ENCODE peak calls at places on chromosomes 7 and 10, in seven cellular contexts. S is fibroblast of lung, W is dorsolateral prefrontal cortex, P is ovary, C is IMR-90, F is PC-9, D is WERI-Rb-1. H is an unnamed sample.

GRCh38 chr10:4527281-4527960 is 298.6 kb upstream of the AKR1E2 start:
- DNase-seq in D (no peak), F (no peak), P (no peak), W (no peak), S (peak), C (peak), H (peak)

GRCh38 chr7:150463461-150463860 is 13.0 kb downstream of the GIMAP8 start:
- DNase-seq in C (no peak), F (no peak), S (no peak), W (no peak), P (no peak), D (no peak), H (no peak)

GRCh38 chr7:100044719-100045118 is 4.9 kb upstream of the ZSCAN21 start:
- DNase-seq in C (no peak), S (no peak), F (no peak), W (peak), P (no peak), D (no peak), H (no peak)

GRCh38 chr10:3077506-3077905 is 10.2 kb downstream of the PFKP start:
- DNase-seq in C (no peak), W (no peak), D (no peak), S (no peak), P (no peak), F (no peak), H (no peak)

GRCh38 chr7:29611941-29612527 is 48.4 kb downstream of the PRR15 start:
- DNase-seq in W (no peak), D (no peak), F (no peak), C (no peak), P (no peak), S (no peak), H (no peak)

GRCh38 chr7:155258233-155258575 is 39.5 kb upstream of the INSIG1 start:
- DNase-seq in P (no peak), D (no peak), F (peak), C (peak), S (peak), W (no peak), H (peak)

GRCh38 chr7:128408709-128409434 is 910 bp downstream of the IMPDH1 start:
- DNase-seq in P (peak), F (no peak), S (no peak), W (no peak), C (peak), D (peak), H (no peak)

GRCh38 chr10:71342850-71343773 is 24.1 kb downstream of the SLC29A3 start:
- DNase-seq in P (no peak), D (no peak), F (peak), C (peak), S (peak), W (no peak), H (no peak)

GRCh38 chr10:89563861-89564478 is 28.6 kb upstream of the SLC16A12 start:
- DNase-seq in W (no peak), S (peak), F (peak), P (no peak), C (peak), D (no peak), H (peak)

GRCh38 chr7:5360451-5360850 is 63.2 kb downstream of the TNRC18 start:
- DNase-seq in S (no peak), F (no peak), P (no peak), D (no peak), W (no peak), C (no peak), H (no peak)

GRCh38 chr7:109101332-109101731 is 531.7 kb downstream of the DNAJB9 start:
- DNase-seq in D (peak), W (no peak), S (no peak), C (no peak), P (no peak), F (no peak), H (no peak)

GRCh38 chr7:27203378-27203953 is 3.6 kb upstream of the HOXA13 start:
- DNase-seq in F (no peak), W (no peak), D (no peak), P (no peak), C (no peak), S (no peak), H (no peak)

GRCh38 chr10:110395350-110396283 is 90.9 kb upstream of the SMNDC1 start:
- DNase-seq in S (peak), D (no peak), W (no peak), C (peak), P (no peak), F (peak), H (peak)

GRCh38 chr7:91356915-91357314 is 92.7 kb downstream of the FZD1 start:
- DNase-seq in P (no peak), S (no peak), D (no peak), F (no peak), C (no peak), W (no peak), H (no peak)

GRCh38 chr7:83546586-83546985 is 102.4 kb downstream of the SEMA3E start:
- DNase-seq in C (peak), F (peak), D (no peak), S (peak), W (no peak), P (no peak), H (no peak)

GRCh38 chr10:78351283-78351682 is 317.6 kb downstream of the RPS24 start:
- DNase-seq in W (no peak), D (no peak), S (no peak), F (no peak), P (peak), C (no peak), H (no peak)

GRCh38 chr7:98165827-98166667 is 45.2 kb upstream of the BHLHA15 start:
- DNase-seq in F (no peak), P (peak), S (peak), W (peak), C (peak), D (peak), H (peak)

GRCh38 chr10:130341325-130341724 is 205.1 kb downstream of the GLRX3 start:
- DNase-seq in W (no peak), C (no peak), D (peak), S (no peak), P (no peak), F (no peak), H (no peak)

GRCh38 chr7:101936612-101937231 is 119.3 kb downstream of the CUX1 start:
- DNase-seq in W (peak), C (peak), P (peak), F (no peak), S (peak), D (no peak), H (no peak)

GRCh38 chr10:82150123-82150900 is 275.3 kb downstream of the NRG3 start:
- DNase-seq in S (peak), C (no peak), W (peak), F (no peak), P (no peak), D (peak), H (no peak)

GRCh38 chr10:117320050-117320665 is 55.1 kb downstream of the PDZD8 start:
- DNase-seq in S (no peak), D (no peak), P (no peak), C (peak), F (no peak), W (no peak), H (no peak)

GRCh38 chr7:128104109-128104742 is 73.0 kb upstream of the LRRC4 start:
- DNase-seq in W (no peak), C (no peak), P (peak), S (no peak), F (no peak), D (no peak), H (peak)

GRCh38 chr10:128318868-128319267 is 192.6 kb upstream of the MKI67 start:
- DNase-seq in D (no peak), S (no peak), C (no peak), F (no peak), P (no peak), W (no peak), H (no peak)

GRCh38 chr7:139683137-139683871 is 94.5 kb downstream of the HIPK2 start:
- DNase-seq in W (no peak), P (no peak), S (peak), D (no peak), F (no peak), C (peak), H (peak)

GRCh38 chr10:16989826-16990293 is 139.8 kb downstream of the CUBN start:
- DNase-seq in W (no peak), P (no peak), C (no peak), F (no peak), S (peak), D (no peak), H (no peak)

GRCh38 chr7:38182450-38182849 is 4.4 kb downstream of the STARD3NL start:
- DNase-seq in F (no peak), S (no peak), C (no peak), P (no peak), W (no peak), D (no peak), H (no peak)

GRCh38 chr7:68107256-68107655 is 1110.6 kb downstream of the TYW1 start:
- DNase-seq in F (no peak), W (no peak), C (no peak), S (peak), D (no peak), P (no peak), H (no peak)

GRCh38 chr10:31100176-31100575 is 68.5 kb upstream of the ZNF438 start:
- DNase-seq in F (no peak), S (no peak), P (no peak), C (no peak), W (no peak), D (no peak), H (no peak)

GRCh38 chr7:91020611-91021385 is 243.4 kb upstream of the FZD1 start:
- DNase-seq in C (no peak), P (no peak), D (no peak), W (no peak), F (no peak), S (peak), H (peak)

GRCh38 chr7:148503900-148504487 is 86.6 kb upstream of the C7orf33 start:
- DNase-seq in P (no peak), S (peak), C (peak), D (no peak), F (no peak), W (no peak), H (no peak)

GRCh38 chr7:143487566-143487965 is 9.9 kb downstream of the TAS2R41 start:
- DNase-seq in P (no peak), F (no peak), W (no peak), D (no peak), C (peak), S (peak), H (no peak)

DNA sequence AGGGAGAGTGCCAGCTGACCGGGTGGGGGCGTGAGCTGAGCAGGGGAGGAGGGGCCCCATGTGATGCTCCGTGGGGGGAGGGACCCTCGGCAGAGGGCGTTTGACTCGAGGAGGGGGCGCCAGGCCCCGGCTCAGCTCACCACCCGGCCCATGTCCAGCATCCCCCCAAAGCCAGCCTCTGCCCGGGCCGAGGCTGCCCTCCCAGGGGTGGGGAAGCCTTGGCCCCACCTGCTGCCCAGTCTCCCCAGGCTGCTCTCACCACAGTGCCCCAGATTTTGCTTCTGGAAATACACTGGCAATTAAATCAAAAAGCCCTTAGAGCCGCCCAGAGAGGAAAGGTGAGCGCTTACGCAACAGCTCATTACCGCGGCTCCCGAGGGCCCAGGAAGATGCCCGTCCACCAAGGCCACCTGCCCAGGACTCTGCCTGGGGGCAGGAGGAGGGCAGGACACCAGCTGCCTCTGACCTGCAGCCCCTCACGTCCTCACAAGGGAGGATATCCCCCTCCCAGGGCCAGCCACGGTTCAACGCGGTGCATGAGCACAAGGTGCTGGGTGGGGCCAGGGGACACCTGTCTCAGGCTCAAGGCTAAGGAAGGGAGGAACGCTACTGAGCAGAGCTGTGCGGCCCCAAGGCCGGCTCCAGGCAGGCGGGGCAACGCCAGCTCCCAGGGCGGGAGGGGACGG is 70.0 kb upstream of the INPP5A start:
- DNase-seq in C (no peak), D (no peak), W (no peak), P (no peak), F (peak), S (no peak), H (no peak)
- H3K4me3 ChIP-seq in C (no peak), D (no peak), W (no peak), P (no peak), F (peak), S (no peak), H (no peak)

GRCh38 chr7:50534690-50535290 is 30.4 kb downstream of the DDC start:
- DNase-seq in P (no peak), D (no peak), C (peak), S (peak), F (peak), W (no peak), H (peak)
- TF ChIP-seq CTCF in P (no peak), D (peak), C (no peak), S (no peak), F (no peak), W (no peak), H (peak)

GRCh38 chr7:117808273-117808868 is 64.9 kb downstream of the CTTNBP2 start:
- DNase-seq in P (no peak), C (no peak), D (no peak), F (no peak), W (peak), S (peak), H (no peak)
- H3K27ac ChIP-seq in P (no peak), C (no peak), D (no peak), F (no peak), W (no peak), S (peak), H (no peak)

DNA sequence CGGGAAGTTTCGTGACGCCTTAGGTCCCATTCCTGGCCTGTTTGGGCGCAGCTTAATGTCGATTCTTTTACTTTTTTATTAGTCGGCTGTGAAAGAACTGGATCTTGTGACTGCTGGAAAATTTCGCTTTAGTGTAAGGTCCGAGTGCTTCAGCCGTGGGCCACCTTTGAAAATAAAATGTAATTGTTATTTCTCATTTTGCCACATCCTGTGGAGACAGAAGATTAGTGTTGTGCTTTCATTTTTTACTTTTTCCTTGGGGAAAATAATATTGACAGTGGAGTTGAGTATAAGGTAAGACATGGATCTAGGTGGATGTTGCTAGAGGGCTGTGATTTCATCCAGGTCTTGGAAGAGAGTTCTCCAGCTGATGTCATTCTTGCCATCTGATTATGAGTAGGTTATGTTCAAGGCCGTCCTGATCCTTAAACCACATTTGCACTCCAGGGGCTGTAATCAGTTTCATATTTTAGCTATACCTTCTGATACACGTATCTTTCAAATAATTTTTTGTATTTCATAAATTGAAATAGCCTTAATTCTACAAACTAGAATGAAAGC is 873 bp downstream of the RAB18 start:
- DNase-seq in C (peak), F (no peak), D (no peak), S (peak), P (no peak), W (no peak), H (peak)
- H3K4me3 ChIP-seq in C (peak), F (peak), D (peak), S (peak), P (peak), W (peak), H (peak)